ENCODE peak calls at places on chromosomes 5 and 9, in six cellular contexts. M, Q, F, S, Y and U are unnamed samples.

GRCh38 chr5:72378636-72379289 is 58.6 kb downstream of the PTCD2 start:
- DNase-seq in M (peak), Q (no peak), F (no peak), S (peak), Y (no peak), U (no peak)

GRCh38 chr5:102654559-102655354 is 100.3 kb upstream of the PAM start:
- DNase-seq in M (no peak), Q (no peak), F (no peak), S (no peak), Y (no peak), U (no peak)

GRCh38 chr5:140339636-140340035 is 6.8 kb downstream of the HBEGF start:
- DNase-seq in M (no peak), Q (no peak), F (no peak), S (no peak), Y (no peak), U (no peak)

GRCh38 chr5:10863763-10864383 is 102.8 kb upstream of the DAP start:
- DNase-seq in M (peak), Q (peak), F (peak), S (peak), Y (peak), U (peak)

GRCh38 chr9:115437418-115437817 is 319.5 kb upstream of the TNC start:
- DNase-seq in M (no peak), Q (no peak), F (no peak), S (no peak), Y (no peak), U (no peak)

GRCh38 chr5:138336952-138337684 is 948 bp upstream of the FAM53C start:
- DNase-seq in M (no peak), Q (peak), F (no peak), S (no peak), Y (peak), U (no peak)

GRCh38 chr5:66113160-66113559 is 30.9 kb upstream of the SREK1 start:
- DNase-seq in M (peak), Q (no peak), F (no peak), S (peak), Y (no peak), U (no peak)

GRCh38 chr5:97623441-97623840 is 440.4 kb upstream of the RIOK2 start:
- DNase-seq in M (no peak), Q (no peak), F (no peak), S (no peak), Y (peak), U (no peak)

GRCh38 chr5:82111191-82111590 is 139.4 kb downstream of the ATG10 start:
- DNase-seq in M (no peak), Q (no peak), F (no peak), S (peak), Y (no peak), U (no peak)

GRCh38 chr5:79297661-79298060 is 61.7 kb downstream of the JMY start:
- DNase-seq in M (no peak), Q (no peak), F (no peak), S (peak), Y (no peak), U (no peak)

GRCh38 chr5:125602184-125602583 is 821.0 kb upstream of the GRAMD2B start:
- DNase-seq in M (no peak), Q (no peak), F (no peak), S (no peak), Y (no peak), U (no peak)

GRCh38 chr5:119435436-119436132 is 16.7 kb upstream of the HSD17B4 start:
- DNase-seq in M (no peak), Q (peak), F (peak), S (peak), Y (peak), U (peak)

GRCh38 chr5:178740181-178740557 is 9.7 kb upstream of the ZNF354A start:
- DNase-seq in M (no peak), Q (no peak), F (no peak), S (no peak), Y (no peak), U (no peak)

GRCh38 chr5:40442346-40442745 is 237.4 kb upstream of the PTGER4 start:
- DNase-seq in M (no peak), Q (no peak), F (no peak), S (peak), Y (no peak), U (no peak)

GRCh38 chr9:6566409-6567139 is 79.0 kb downstream of the GLDC start:
- DNase-seq in M (peak), Q (no peak), F (no peak), S (peak), Y (no peak), U (no peak)

GRCh38 chr5:135223404-135223803 is 175.6 kb downstream of the MACROH2A1 start:
- DNase-seq in M (no peak), Q (no peak), F (no peak), S (no peak), Y (no peak), U (no peak)

GRCh38 chr9:128721487-128722010 is 2.4 kb downstream of the ZDHHC12 start:
- DNase-seq in M (no peak), Q (no peak), F (no peak), S (no peak), Y (no peak), U (no peak)

GRCh38 chr9:88989961-88990570 is 1.2 kb upstream of the S1PR3 start:
- DNase-seq in M (no peak), Q (no peak), F (no peak), S (no peak), Y (peak), U (no peak)

GRCh38 chr9:88993327-88993726 is 2.1 kb downstream of the S1PR3 start:
- DNase-seq in M (no peak), Q (no peak), F (no peak), S (no peak), Y (no peak), U (no peak)

GRCh38 chr9:88990721-88991065 is 575 bp upstream of the S1PR3 start:
- DNase-seq in M (no peak), Q (peak), F (no peak), S (no peak), Y (peak), U (no peak)

GRCh38 chr9:88992556-88992955 is 1.3 kb downstream of the S1PR3 start:
- DNase-seq in M (no peak), Q (no peak), F (no peak), S (no peak), Y (no peak), U (no peak)

DNA sequence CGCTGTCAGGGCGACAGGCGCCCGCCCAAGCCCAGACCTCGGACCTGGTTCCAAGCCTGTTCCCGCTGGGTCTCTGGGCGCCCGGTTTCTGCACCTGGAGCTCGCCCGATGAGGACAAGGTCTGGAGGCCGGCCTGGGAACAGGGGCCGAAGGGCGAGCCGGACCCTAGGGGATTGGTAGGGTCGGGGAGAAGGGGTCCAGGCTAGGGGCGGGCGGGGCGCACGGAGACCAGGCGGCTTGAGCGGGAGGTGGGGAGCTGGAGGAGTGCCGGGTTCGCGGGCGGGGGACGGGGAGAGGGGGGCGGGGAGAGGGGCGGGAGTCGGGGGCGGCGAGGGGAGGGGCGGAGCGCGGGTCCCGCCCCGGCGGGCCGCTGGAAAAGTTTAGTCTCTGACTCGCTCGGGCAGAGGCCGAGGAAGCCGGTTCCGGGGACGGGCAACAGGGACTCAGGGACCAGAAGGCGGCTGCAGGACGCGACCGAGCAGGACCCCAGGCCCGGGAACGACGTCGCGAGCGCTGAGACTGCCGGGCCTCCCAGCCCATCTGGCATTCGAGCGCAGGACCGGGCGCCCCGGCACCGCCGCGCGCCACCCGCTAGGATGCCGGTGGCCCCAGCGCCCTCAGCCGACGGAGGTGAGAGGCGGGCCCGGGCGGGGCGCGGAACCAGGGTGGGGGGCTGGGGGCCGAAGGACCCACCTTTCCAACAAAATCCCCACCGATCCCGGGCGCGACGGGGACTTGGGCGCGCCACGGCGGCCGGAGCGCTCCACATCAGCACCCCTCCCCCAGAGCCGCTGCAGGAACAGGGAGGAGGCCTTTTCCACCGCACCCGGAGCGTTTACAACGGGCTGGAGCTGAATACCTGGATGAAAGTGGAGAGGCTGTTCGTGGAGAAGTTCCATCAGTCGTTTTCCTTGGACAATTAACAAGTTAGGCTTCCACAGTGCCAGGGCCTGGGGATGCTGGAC is at the start of gene S1PR3:
- DNase-seq in M (no peak), Q (peak), F (no peak), S (peak), Y (peak), U (no peak)
- TF ChIP-seq CTCF in M (peak), Q (no peak), F (no peak), S (no peak), Y (no peak), U (no peak)

DNA sequence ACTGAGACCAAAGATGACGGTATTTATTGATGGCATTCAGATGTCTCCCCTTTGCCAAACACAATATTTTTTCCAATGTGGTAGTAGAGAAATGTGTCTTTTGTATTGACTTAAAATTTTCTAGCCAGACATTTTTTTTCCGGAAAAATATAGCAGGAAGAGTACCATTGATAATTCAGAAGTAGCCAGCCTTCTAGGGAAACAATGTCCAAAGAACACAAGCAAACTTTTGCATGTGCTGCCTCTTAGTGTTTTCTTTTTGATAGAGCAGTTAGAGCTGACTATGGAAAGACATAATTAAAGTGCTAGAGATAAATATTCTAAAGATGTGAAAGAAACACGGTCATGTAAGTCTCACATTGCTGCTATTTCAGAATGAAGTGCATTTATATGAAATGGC is 231.4 kb downstream of the MARCHF11 start:
- DNase-seq in M (no peak), Q (no peak), F (no peak), S (no peak), Y (no peak), U (no peak)
- TF ChIP-seq CTCF in M (peak), Q (no peak), F (no peak), S (peak), Y (no peak), U (no peak)

GRCh38 chr5:159680095-159680494 is 236.2 kb upstream of the ADRA1B start:
- DNase-seq in M (no peak), Q (no peak), F (no peak), S (peak), Y (no peak), U (no peak)

GRCh38 chr5:159678800-159679392 is 237.4 kb upstream of the ADRA1B start:
- DNase-seq in M (no peak), Q (no peak), F (no peak), S (no peak), Y (no peak), U (no peak)

DNA sequence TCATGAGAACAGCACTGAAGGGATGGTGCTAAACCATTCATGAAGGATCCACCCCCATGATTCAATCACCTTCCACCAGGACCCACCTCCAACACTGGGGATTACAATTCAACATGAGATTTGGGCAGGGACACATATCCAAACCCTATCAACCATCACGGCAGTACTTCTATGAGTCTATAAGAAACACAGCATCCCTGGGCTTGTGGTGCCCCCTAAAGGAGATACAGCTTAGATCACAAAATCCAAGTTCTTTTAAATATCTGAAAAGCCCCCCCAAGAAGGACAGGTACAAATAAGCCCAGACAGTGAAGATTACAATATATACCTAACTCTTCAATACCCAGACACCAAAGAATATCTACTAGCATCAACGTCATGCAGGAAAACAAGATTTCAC is 233.7 kb upstream of the ADRA1B start:
- DNase-seq in M (no peak), Q (no peak), F (no peak), S (no peak), Y (no peak), U (no peak)
- TF ChIP-seq CTCF in M (no peak), Q (no peak), F (no peak), S (no peak), Y (no peak), U (no peak)

GRCh38 chr9:89592963-89593775 is 11.6 kb upstream of the GADD45G start:
- DNase-seq in M (peak), Q (peak), F (no peak), S (peak), Y (peak), U (no peak)
- TF ChIP-seq CTCF in M (peak), Q (no peak), F (no peak), S (peak), Y (no peak), U (no peak)

DNA sequence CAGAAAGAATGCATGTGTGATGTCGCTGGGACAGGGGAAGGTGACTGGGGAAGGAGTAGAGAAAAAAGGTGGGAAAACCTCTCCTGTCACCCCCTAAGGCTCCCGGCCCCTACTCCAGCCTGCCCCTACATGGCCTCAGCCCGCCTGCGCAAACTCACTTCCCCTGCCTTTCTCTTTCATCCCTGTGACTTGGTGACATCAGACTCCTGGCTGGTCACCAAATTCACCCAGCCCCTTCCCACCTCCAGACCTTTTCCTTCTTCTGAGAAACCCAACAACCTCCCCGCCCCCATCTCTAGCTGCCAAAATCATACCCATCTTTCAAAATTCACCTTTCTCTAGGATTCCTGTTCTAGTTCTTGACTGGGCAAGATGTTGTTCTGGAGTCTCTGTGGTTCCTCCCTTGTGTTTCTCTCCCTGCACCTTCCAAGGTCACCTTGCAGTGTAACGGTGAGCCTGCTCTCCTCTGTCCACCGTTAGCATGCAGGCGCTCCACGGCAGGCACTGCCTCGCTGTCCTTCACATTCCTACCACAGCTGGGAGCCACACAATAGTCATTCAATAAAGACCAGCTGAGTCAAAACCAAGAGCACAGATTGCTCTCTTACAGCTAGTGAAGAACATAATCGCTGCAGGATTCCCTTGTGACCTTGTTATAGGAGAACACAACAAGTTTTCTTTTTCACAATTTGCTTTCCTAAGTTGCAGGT is 134.5 kb downstream of the FANCC start:
- DNase-seq in M (no peak), Q (peak), F (no peak), S (peak), Y (peak), U (no peak)
- TF ChIP-seq CTCF in M (no peak), Q (peak), F (no peak), S (peak), Y (peak), U (no peak)

DNA sequence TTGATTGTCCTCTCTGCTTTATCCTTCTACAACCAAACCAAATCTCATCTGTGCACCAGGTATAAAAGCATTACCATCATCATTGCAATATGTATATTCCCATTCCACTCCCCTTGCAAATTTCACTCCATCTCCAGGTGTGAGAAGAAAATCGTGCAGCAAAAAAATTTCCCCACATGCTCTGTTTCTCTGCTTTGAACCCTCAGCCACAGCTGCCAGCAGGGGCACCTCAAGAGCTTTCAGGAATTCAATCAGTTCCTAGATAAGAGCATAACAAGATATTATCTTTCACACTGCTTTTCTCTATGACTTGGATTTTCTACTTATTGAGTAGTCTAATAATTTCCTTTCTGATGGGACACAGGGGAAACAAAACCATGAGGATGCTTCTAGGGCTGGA is 204.4 kb downstream of the SEC61B start:
- DNase-seq in M (no peak), Q (no peak), F (no peak), S (no peak), Y (no peak), U (no peak)
- TF ChIP-seq CTCF in M (no peak), Q (no peak), F (no peak), S (no peak), Y (no peak), U (no peak)

GRCh38 chr9:72145733-72146132 is 3.5 kb upstream of the GDA start:
- DNase-seq in M (no peak), Q (no peak), F (no peak), S (no peak), Y (no peak), U (no peak)
- TF ChIP-seq CTCF in M (no peak), Q (no peak), F (no peak), S (no peak), Y (no peak), U (no peak)

GRCh38 chr5:109844148-109844547 is 154.4 kb downstream of the MAN2A1 start:
- DNase-seq in M (no peak), Q (no peak), F (no peak), S (peak), Y (no peak), U (no peak)
- TF ChIP-seq CTCF in M (peak), Q (no peak), F (no peak), S (peak), Y (no peak), U (no peak)